ENCODE peak calls at places on chromosome 7, in seven cellular contexts. K, U, Q, N, H, O and Z are unnamed samples.

GRCh38 chr7:40717242-40717641 is 582.4 kb downstream of the SUGCT start:
- DNase-seq in K (peak), H (no peak), N (peak), U (peak), O (peak), Q (peak), Z (peak)

GRCh38 chr7:43558071-43558470 is 24.8 kb upstream of the STK17A start:
- DNase-seq in K (peak), U (no peak), N (no peak), O (no peak), H (no peak), Q (no peak), Z (no peak)

GRCh38 chr7:21054427-21055133 is 267.9 kb upstream of the SP8 start:
- DNase-seq in K (no peak), H (no peak), Q (no peak), O (no peak), N (no peak), U (no peak), Z (no peak)

GRCh38 chr7:106704000-106704840 is 43.3 kb upstream of the CCDC71L start:
- DNase-seq in Q (peak), K (no peak), H (no peak), U (no peak), O (no peak), N (no peak), Z (no peak)

GRCh38 chr7:137862964-137863363 is 16.2 kb upstream of the DGKI start:
- DNase-seq in N (no peak), K (no peak), H (no peak), Q (no peak), U (no peak), O (no peak), Z (no peak)

GRCh38 chr7:106841896-106842390 is 23.1 kb upstream of the PIK3CG start:
- DNase-seq in K (no peak), H (no peak), O (no peak), N (no peak), U (no peak), Q (no peak), Z (no peak)

GRCh38 chr7:24334627-24335026 is 50.6 kb downstream of the NPY start:
- DNase-seq in U (no peak), K (no peak), O (no peak), N (no peak), Q (no peak), H (no peak), Z (no peak)

GRCh38 chr7:158075633-158076001 is 512.0 kb downstream of the PTPRN2 start:
- DNase-seq in H (peak), Q (no peak), U (no peak), O (no peak), K (no peak), N (no peak), Z (no peak)

GRCh38 chr7:149109969-149110368 is 16.2 kb downstream of the ZNF425 start:
- DNase-seq in U (no peak), K (no peak), H (no peak), Q (no peak), N (no peak), O (peak), Z (no peak)

GRCh38 chr7:25805027-25805687 is 346.8 kb upstream of the NFE2L3 start:
- DNase-seq in N (no peak), H (no peak), K (peak), U (no peak), Q (no peak), O (no peak), Z (no peak)

GRCh38 chr7:1425292-1426136 is 33.8 kb downstream of the MICALL2 start:
- DNase-seq in K (no peak), N (no peak), U (no peak), O (peak), Q (no peak), H (no peak), Z (peak)

GRCh38 chr7:130838738-130839137 is 104.7 kb upstream of the KLF14 start:
- DNase-seq in H (no peak), K (peak), O (peak), N (no peak), Q (peak), U (no peak), Z (no peak)

GRCh38 chr7:5619419-5620130 is 161.9 kb downstream of the RNF216 start:
- DNase-seq in K (no peak), H (no peak), U (no peak), O (no peak), N (no peak), Q (no peak), Z (peak)

GRCh38 chr7:14766747-14767146 is 135.8 kb downstream of the DGKB start:
- DNase-seq in O (no peak), Q (no peak), N (no peak), K (no peak), H (no peak), U (no peak), Z (no peak)

GRCh38 chr7:136251826-136252225 is 274.7 kb upstream of the MTPN start:
- DNase-seq in H (no peak), O (no peak), N (no peak), K (peak), U (no peak), Q (no peak), Z (peak)

GRCh38 chr7:105759670-105760548 is 116.5 kb downstream of the ATXN7L1 start:
- DNase-seq in U (peak), O (peak), H (no peak), Q (peak), K (peak), N (peak), Z (peak)

GRCh38 chr7:2488272-2488645 is 12.1 kb upstream of the GRIFIN start:
- DNase-seq in K (no peak), U (no peak), H (no peak), O (no peak), Q (no peak), N (no peak), Z (no peak)

GRCh38 chr7:28272461-28272877 is 91.9 kb upstream of the JAZF1 start:
- DNase-seq in H (no peak), K (peak), N (peak), U (peak), Q (no peak), O (peak), Z (peak)